ENCODE peak calls at places on chromosomes 13 and 19, in four cellular contexts. U is IMR-90, M is neuronal stem cell, C is mesendoderm. Q is an unnamed sample.

GRCh38 chr19:49462492-49462891 is 9.5 kb downstream of the ALDH16A1 start:
- DNase-seq in U (no peak), M (no peak), C (no peak), Q (no peak)

GRCh38 chr19:34832581-34833112 is 59.6 kb upstream of the ZNF599 start:
- DNase-seq in U (no peak), M (no peak), C (no peak), Q (no peak)

GRCh38 chr13:102869948-102870676 is 24.3 kb downstream of the ERCC5 start:
- DNase-seq in U (no peak), M (no peak), C (no peak), Q (no peak)

GRCh38 chr19:35151273-35152065 is 3.1 kb upstream of the FXYD5 start:
- DNase-seq in U (no peak), M (no peak), C (peak), Q (peak)

GRCh38 chr13:79988573-79988972 is 352.4 kb downstream of the SPRY2 start:
- DNase-seq in U (peak), M (no peak), C (no peak), Q (no peak)

GRCh38 chr19:48443731-48444128 is 2.1 kb upstream of the GRWD1 start:
- DNase-seq in U (no peak), M (no peak), C (no peak), Q (no peak)

GRCh38 chr13:100341327-100341726 is 247.3 kb downstream of the GGACT start:
- DNase-seq in U (no peak), M (no peak), C (no peak), Q (no peak)

GRCh38 chr19:50465986-50466771 is 10.1 kb upstream of the EMC10 start:
- DNase-seq in U (no peak), M (no peak), C (peak), Q (peak)

GRCh38 chr19:2613507-2614295 is 88.8 kb downstream of the GNG7 start:
- DNase-seq in U (peak), M (no peak), C (peak), Q (peak)

GRCh38 chr19:38691938-38692457 is 44.5 kb downstream of the ACTN4 start:
- DNase-seq in U (peak), M (no peak), C (no peak), Q (no peak)

GRCh38 chr19:3129112-3129511 is 6.7 kb upstream of the GNA15 start:
- DNase-seq in U (peak), M (no peak), C (no peak), Q (no peak)

GRCh38 chr19:19305696-19306095 is 14.6 kb downstream of the SUGP1 start:
- DNase-seq in U (no peak), M (no peak), C (no peak), Q (no peak)

GRCh38 chr13:36998624-36999041 is 507 bp downstream of the ALG5 start:
- DNase-seq in U (no peak), M (no peak), C (peak), Q (peak)

GRCh38 chr19:28330831-28331230 is 882.1 kb downstream of the UQCRFS1 start:
- DNase-seq in U (no peak), M (no peak), C (no peak), Q (no peak)

GRCh38 chr13:114339779-114340534 is 25.7 kb downstream of the CHAMP1 start:
- DNase-seq in U (peak), M (no peak), C (no peak), Q (no peak)

GRCh38 chr13:112958127-112958989 is 10.7 kb upstream of the MCF2L start:
- DNase-seq in U (no peak), M (no peak), C (no peak), Q (no peak)

GRCh38 chr19:2554856-2555255 is 78.9 kb downstream of the GADD45B start:
- DNase-seq in U (peak), M (no peak), C (no peak), Q (no peak)

GRCh38 chr13:23955064-23955463 is 57.8 kb upstream of the C1QTNF9B start:
- DNase-seq in U (no peak), M (no peak), C (no peak), Q (no peak)

GRCh38 chr13:70817571-70817970 is 709.3 kb upstream of the KLHL1 start:
- DNase-seq in U (peak), M (no peak), C (no peak), Q (no peak)

GRCh38 chr19:58535857-58536256 is 8.0 kb upstream of the TRIM28 start:
- DNase-seq in U (no peak), M (no peak), C (no peak), Q (no peak)

GRCh38 chr19:58543826-58544590 is at the start of gene TRIM28:
- DNase-seq in U (peak), M (peak), C (peak), Q (peak)

GRCh38 chr19:58536852-58537798 is 6.7 kb upstream of the TRIM28 start:
- DNase-seq in U (no peak), M (no peak), C (no peak), Q (no peak)

GRCh38 chr19:58538257-58539168 is 5.4 kb upstream of the TRIM28 start:
- DNase-seq in U (no peak), M (peak), C (peak), Q (peak)
- H3K4ac ChIP-seq in U (no peak), M (peak), C (peak), Q (no peak)

DNA sequence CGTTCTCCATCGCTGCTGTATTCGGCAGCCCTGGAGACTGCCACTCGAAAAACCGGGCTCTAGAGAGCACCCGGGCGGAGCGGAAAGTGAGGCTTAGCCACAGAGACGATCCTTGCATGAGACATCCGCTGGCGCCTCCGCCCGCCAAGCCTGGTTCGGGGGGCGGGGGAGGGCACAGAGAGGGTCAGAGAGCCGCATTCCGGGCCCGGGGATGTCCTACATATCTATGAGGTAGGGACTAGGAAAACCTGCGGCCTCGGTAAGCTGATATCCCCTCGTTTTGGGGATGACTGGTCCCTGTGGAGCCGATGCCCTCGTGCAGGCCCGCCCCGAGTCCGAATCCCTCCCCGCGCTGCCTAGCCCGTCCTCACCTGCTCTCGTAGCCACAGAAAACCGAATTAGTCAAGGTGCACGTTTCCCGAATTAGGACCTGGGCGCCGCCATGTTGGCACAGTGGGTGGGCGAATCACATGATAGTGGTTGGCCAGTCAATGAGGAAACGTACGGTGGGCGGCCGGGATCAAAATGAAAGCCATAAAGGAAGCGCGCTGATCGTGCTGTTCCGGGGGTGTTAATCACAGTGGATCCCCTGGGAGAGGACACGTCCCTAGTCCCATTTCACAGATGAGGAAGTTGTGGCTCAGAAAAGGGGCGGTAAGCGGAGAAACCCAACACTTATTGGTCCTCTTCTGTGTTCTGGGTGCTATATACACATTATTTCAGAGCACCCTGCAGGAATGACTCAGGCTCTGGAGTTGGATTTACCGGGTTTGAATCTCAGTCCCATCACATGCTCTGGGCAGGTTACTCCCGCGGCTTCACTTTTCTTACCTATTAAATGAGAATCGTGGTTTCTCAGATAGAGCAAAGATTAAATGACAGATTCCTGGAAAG is at the start of gene TRMT1:
- DNase-seq in U (peak), M (peak), C (peak), Q (peak)
- H3K18ac ChIP-seq in U (peak), M (peak), C (peak), Q (peak)

DNA sequence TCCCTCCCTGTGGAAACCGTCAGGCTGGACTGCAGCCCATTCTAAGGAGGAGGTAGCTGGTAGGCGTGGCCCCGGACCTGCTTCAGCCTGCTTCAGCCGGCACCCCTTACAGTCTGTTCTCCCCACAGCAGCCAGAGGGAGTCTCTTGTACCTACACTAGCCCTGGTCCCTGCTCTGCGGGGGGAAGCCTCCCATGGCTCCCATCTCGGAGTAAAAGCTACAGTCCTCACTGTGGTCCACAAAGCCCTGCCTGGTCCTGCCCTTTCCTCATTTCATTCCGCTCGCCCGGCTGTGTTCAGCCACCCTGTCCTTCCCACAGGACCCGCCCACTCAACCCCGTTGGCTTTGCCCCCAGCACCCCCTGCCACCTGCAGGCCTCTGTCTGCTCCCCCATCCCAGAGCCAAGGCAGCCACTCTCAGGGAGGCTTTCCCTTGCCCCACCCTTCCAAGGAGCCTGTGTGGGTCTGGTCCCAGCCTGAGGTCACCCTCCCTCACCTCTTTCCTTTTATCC is 1.3 kb downstream of the PGLYRP1 start:
- DNase-seq in U (no peak), M (no peak), C (peak), Q (peak)
- H3K4me2 ChIP-seq in U (no peak), M (no peak), C (no peak), Q (no peak)

GRCh38 chr19:40444181-40445005 is at the start of gene SERTAD3:
- DNase-seq in U (peak), M (peak), C (peak), Q (peak)
- H3K4ac ChIP-seq in U (peak), M (no peak), C (peak), Q (no peak)

DNA sequence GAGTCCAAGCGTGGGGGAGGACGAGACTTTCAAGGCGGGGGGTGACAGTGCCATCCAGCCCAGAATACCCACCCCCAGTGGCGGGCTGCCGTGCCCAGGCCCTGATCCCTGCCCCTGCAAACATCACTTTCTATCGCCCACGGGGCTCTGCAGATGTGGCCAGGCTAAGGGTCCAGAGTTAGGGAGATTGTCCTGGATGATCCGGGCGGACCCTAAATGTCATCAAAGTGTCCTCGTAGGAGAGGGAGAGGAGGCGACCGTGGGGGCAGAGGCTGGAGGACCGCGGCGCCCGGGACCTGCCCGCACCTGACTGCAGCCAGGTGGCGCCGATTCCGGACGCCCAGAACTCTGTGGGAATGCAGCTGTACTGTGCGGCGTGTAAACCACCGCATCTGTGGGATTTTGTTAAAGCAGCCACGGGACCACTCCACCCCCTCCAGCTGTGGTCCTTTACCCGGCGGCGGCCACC is 32.4 kb downstream of the GJA3 start:
- DNase-seq in U (no peak), M (no peak), C (no peak), Q (peak)
- H3K18ac ChIP-seq in U (no peak), M (peak), C (no peak), Q (no peak)

DNA sequence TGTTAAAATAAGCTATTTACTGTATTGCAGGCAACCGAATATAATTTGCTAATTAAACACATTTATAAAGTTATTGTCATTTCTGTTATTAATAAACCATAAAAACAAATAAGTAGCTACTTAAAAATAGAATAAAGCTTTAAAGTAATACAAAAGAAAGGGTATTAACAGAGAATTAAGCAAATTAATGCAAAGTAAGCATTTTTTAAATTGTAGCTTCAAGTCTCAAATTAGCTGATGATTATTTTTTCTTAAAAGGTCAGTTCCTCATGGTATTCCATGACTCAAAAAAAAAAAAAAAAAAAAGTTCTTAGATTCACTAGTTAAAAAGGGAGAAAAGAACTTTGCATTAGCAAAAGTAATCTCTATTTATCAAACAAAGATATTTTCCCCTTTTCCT is 292.5 kb downstream of the SLITRK1 start:
- DNase-seq in U (no peak), M (no peak), C (no peak), Q (no peak)
- H3K4me2 ChIP-seq in U (no peak), M (no peak), C (no peak), Q (no peak)